ENCODE peak calls at places on chromosomes 13 and 19, in nine cellular contexts. N is spleen, R is H9, L is AG04449, C is cardiac muscle cell, I is ovary, F is choroid plexus epithelial cell, X is MCF 10A, V is glutamatergic neuron. H is an unnamed sample.
A peak's percentile ranks its signal among the peaks of the same experiment; 100 is the strongest.

GRCh38 chr13:97631158-97631557 is 197.2 kb downstream of the RAP2A start:
- DNase-seq in N (no peak), R (peak; percentile 74), L (no peak), C (no peak), I (no peak), F (no peak), X (no peak), V (no peak), H (no peak)

GRCh38 chr13:45385320-45385719 is 32.9 kb downstream of the SLC25A30 start:
- DNase-seq in N (no peak), R (no peak), L (no peak), C (no peak), I (no peak), F (no peak), X (no peak), V (no peak), H (no peak)

GRCh38 chr13:88144580-88144979 is 473.4 kb downstream of the SLITRK5 start:
- DNase-seq in N (no peak), R (peak; percentile 44), L (no peak), C (no peak), I (no peak), F (no peak), X (no peak), V (no peak), H (no peak)

GRCh38 chr13:45398862-45399261 is 19.3 kb downstream of the SLC25A30 start:
- DNase-seq in N (no peak), R (no peak), L (no peak), C (no peak), I (no peak), F (no peak), X (no peak), V (no peak), H (no peak)

GRCh38 chr19:1855828-1856255 is 7.5 kb downstream of the KLF16 start:
- DNase-seq in N (peak; percentile 87), R (no peak), L (no peak), C (no peak), I (no peak), F (no peak), X (no peak), V (no peak), H (no peak)

GRCh38 chr19:35712910-35713845 is 4.6 kb upstream of the KMT2B start:
- DNase-seq in N (no peak), R (no peak), L (no peak), C (no peak), I (no peak), F (no peak), X (no peak), V (no peak), H (no peak)

GRCh38 chr19:6232567-6232966 is 47.2 kb downstream of the MLLT1 start:
- DNase-seq in N (no peak), R (no peak), L (peak; percentile 72), C (no peak), I (no peak), F (peak; percentile 90), X (peak; percentile 84), V (no peak), H (peak; percentile 25)

GRCh38 chr19:532578-533484 is 1.3 kb downstream of the CDC34 start:
- DNase-seq in N (peak; percentile 87), R (peak; percentile 73), L (no peak), C (peak; percentile 65), I (peak; percentile 83), F (peak; percentile 74), X (peak; percentile 72), V (peak; percentile 55), H (peak; percentile 50)

GRCh38 chr19:29812080-29812880 is 489 bp downstream of the CCNE1 start:
- DNase-seq in N (peak; percentile 89), R (no peak), L (no peak), C (peak; percentile 28), I (no peak), F (no peak), X (no peak), V (peak; percentile 59), H (no peak)

GRCh38 chr13:99383511-99383921 is 76.3 kb upstream of the GPR183 start:
- DNase-seq in N (no peak), R (peak; percentile 31), L (no peak), C (no peak), I (no peak), F (no peak), X (no peak), V (no peak), H (no peak)

GRCh38 chr13:100334209-100334608 is 245.3 kb downstream of the PCCA start:
- DNase-seq in N (no peak), R (no peak), L (no peak), C (no peak), I (no peak), F (no peak), X (no peak), V (no peak), H (no peak)

GRCh38 chr19:33390120-33390907 is 16.8 kb downstream of the CEBPG start:
- DNase-seq in N (no peak), R (no peak), L (no peak), C (no peak), I (peak; percentile 84), F (no peak), X (peak; percentile 76), V (no peak), H (no peak)

GRCh38 chr13:46598140-46598819 is 45.3 kb downstream of the LRCH1 start:
- DNase-seq in N (no peak), R (no peak), L (no peak), C (no peak), I (no peak), F (no peak), X (no peak), V (no peak), H (no peak)

GRCh38 chr13:73825143-73825542 is 309.1 kb downstream of the KLF12 start:
- DNase-seq in N (no peak), R (no peak), L (no peak), C (no peak), I (no peak), F (no peak), X (no peak), V (no peak), H (no peak)

GRCh38 chr13:111230385-111230930 is 90.0 kb upstream of the TEX29 start:
- DNase-seq in N (no peak), R (no peak), L (no peak), C (peak; percentile 22), I (no peak), F (no peak), X (no peak), V (no peak), H (no peak)

GRCh38 chr19:41206926-41207750 is 11.9 kb upstream of the AXL start:
- DNase-seq in N (no peak), R (peak; percentile 57), L (no peak), C (no peak), I (no peak), F (no peak), X (no peak), V (no peak), H (no peak)

GRCh38 chr19:52936958-52937334 is 13.7 kb upstream of the ZNF888 start:
- DNase-seq in N (no peak), R (no peak), L (no peak), C (no peak), I (no peak), F (no peak), X (no peak), V (no peak), H (no peak)

GRCh38 chr19:55158848-55159793 is 1.6 kb upstream of the TNNI3 start:
- DNase-seq in N (no peak), R (peak; percentile 73), L (no peak), C (peak; percentile 51), I (no peak), F (peak; percentile 41), X (peak; percentile 65), V (no peak), H (peak; percentile 26)

GRCh38 chr13:26019881-26020535 is 31.8 kb downstream of the SHISA2 start:
- DNase-seq in N (no peak), R (no peak), L (peak; percentile 80), C (no peak), I (no peak), F (peak; percentile 87), X (peak; percentile 43), V (no peak), H (peak; percentile 81)

GRCh38 chr13:84606616-84607015 is 724.3 kb upstream of the SLITRK1 start:
- DNase-seq in N (no peak), R (no peak), L (no peak), C (no peak), I (no peak), F (no peak), X (no peak), V (no peak), H (no peak)

DNA sequence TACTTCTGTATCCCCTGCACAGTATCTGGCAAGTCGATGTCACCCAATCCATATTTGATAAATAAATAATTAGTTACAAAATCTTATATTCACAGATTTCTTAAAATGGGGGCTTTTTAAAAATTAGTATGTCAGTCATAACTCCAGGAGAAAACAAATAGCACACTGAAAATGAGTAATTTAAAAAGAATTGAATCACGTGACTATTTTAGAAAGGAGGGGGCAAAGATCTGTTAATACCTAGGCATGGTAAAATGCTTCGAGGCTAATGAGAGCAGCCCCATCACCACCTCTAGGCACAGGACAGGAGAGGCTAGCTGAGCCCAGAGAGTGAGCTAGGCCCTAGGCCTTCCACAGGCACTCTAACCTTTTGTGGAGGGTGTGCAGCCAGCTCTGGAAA is 94.7 kb downstream of the FREM2 start:
- DNase-seq in N (no peak), R (no peak), L (no peak), C (no peak), I (no peak), F (no peak), X (no peak), V (no peak), H (no peak)
- TF ChIP-seq CTCF in N (no peak), R (no peak), L (no peak), C (no peak), I (no peak), F (no peak), X (no peak), V (no peak), H (no peak)

GRCh38 chr13:103510007-103510406 is 443.8 kb upstream of the SLC10A2 start:
- DNase-seq in N (no peak), R (no peak), L (no peak), C (no peak), I (no peak), F (no peak), X (no peak), V (peak; percentile 13), H (no peak)
- TF ChIP-seq CTCF in N (no peak), R (peak; percentile 53), L (no peak), C (no peak), I (no peak), F (no peak), X (no peak), V (peak; percentile 56), H (no peak)

GRCh38 chr13:24539500-24540165 is 27.1 kb upstream of the PARP4 start:
- DNase-seq in N (no peak), R (no peak), L (no peak), C (no peak), I (no peak), F (no peak), X (no peak), V (no peak), H (no peak)

GRCh38 chr13:24540236-24541126 is 27.9 kb upstream of the PARP4 start:
- DNase-seq in N (peak; percentile 69), R (peak; percentile 82), L (no peak), C (peak; percentile 4), I (no peak), F (peak; percentile 29), X (no peak), V (peak; percentile 70), H (no peak)

GRCh38 chr13:24541127-24541475 is 28.5 kb upstream of the PARP4 start:
- DNase-seq in N (no peak), R (no peak), L (no peak), C (no peak), I (no peak), F (no peak), X (no peak), V (no peak), H (no peak)
- TF ChIP-seq CTCF in N (no peak), R (peak; percentile 15), L (no peak), C (no peak), I (no peak), F (no peak), X (no peak), V (peak; percentile 9), H (no peak)

GRCh38 chr13:24161010-24161775 is 673 bp downstream of the SPATA13 start:
- DNase-seq in N (peak; percentile 88), R (peak; percentile 51), L (no peak), C (peak; percentile 32), I (peak; percentile 52), F (no peak), X (peak; percentile 18), V (no peak), H (no peak)
- TF ChIP-seq CTCF in N (no peak), R (no peak), L (no peak), C (no peak), I (no peak), F (no peak), X (no peak), V (no peak), H (no peak)